ENCODE peak calls at places on chromosomes 12 and 14, in four cellular contexts. Z is fibroblast of lung, L is AG08395, O is GM10248. T is an unnamed sample.

GRCh38 chr14:31024577-31025334 is 693 bp upstream of the AP4S1 start:
- DNase-seq in Z (peak; percentile 41), L (peak; percentile 6), O (no peak), T (no peak)

GRCh38 chr12:57864382-57864781 is 17.9 kb upstream of the CTDSP2 start:
- DNase-seq in O (no peak), Z (peak; percentile 24), L (peak; percentile 67), T (no peak)

GRCh38 chr14:69812725-69813124 is 15.7 kb upstream of the SLC10A1 start:
- DNase-seq in L (no peak), Z (no peak), O (no peak), T (no peak)

GRCh38 chr12:72084061-72084460 is 145.4 kb downstream of the TPH2 start:
- DNase-seq in L (no peak), O (no peak), Z (no peak), T (no peak)

GRCh38 chr12:88801227-88802225 is 221.3 kb upstream of the KITLG start:
- DNase-seq in Z (no peak), O (no peak), L (no peak), T (no peak)

GRCh38 chr12:121789233-121789781 is 4.2 kb downstream of the RHOF start:
- DNase-seq in O (no peak), L (no peak), Z (no peak), T (no peak)

GRCh38 chr12:63206908-63207307 is 55.9 kb upstream of the AVPR1A start:
- DNase-seq in L (no peak), Z (no peak), O (no peak), T (no peak)

GRCh38 chr14:69711065-69711464 is 55.9 kb upstream of the SRSF5 start:
- DNase-seq in O (no peak), L (no peak), Z (no peak), T (no peak)

GRCh38 chr12:124921200-124922008 is 7.0 kb upstream of the UBC start:
- DNase-seq in O (peak; percentile 64), L (peak; percentile 30), Z (peak; percentile 56), T (peak; percentile 67)

GRCh38 chr14:91237219-91237618 is 7.3 kb downstream of the GPR68 start:
- DNase-seq in O (no peak), L (peak; percentile 91), Z (peak; percentile 95), T (no peak)

GRCh38 chr12:33248364-33248763 is 191.3 kb downstream of the SYT10 start:
- DNase-seq in L (no peak), Z (no peak), O (no peak), T (no peak)

GRCh38 chr12:3336606-3337311 is 154.2 kb upstream of the PRMT8 start:
- DNase-seq in L (no peak), Z (peak; percentile 62), O (no peak), T (no peak)

GRCh38 chr12:49026678-49027480 is 8.3 kb upstream of the PRKAG1 start:
- DNase-seq in L (no peak), Z (no peak), O (no peak), T (peak; percentile 21)

GRCh38 chr12:120457133-120457532 is 10.9 kb downstream of the GATC start:
- DNase-seq in O (no peak), Z (no peak), L (no peak), T (no peak)

GRCh38 chr14:87131879-87132278 is 861.1 kb downstream of the GALC start:
- DNase-seq in L (peak; percentile 23), O (no peak), Z (peak; percentile 89), T (no peak)

GRCh38 chr14:48140804-48141203 is 465.4 kb upstream of the MDGA2 start:
- DNase-seq in Z (peak; percentile 0), L (no peak), O (no peak), T (no peak)

GRCh38 chr12:63917864-63918742 is 73.6 kb downstream of the SRGAP1 start:
- DNase-seq in L (peak; percentile 76), O (no peak), Z (peak; percentile 95), T (no peak)

GRCh38 chr12:913919-914718 is 35.4 kb downstream of the RAD52 start:
- DNase-seq in Z (peak; percentile 96), L (peak; percentile 56), O (no peak), T (no peak)

GRCh38 chr12:50248406-50248805 is 34.9 kb downstream of the LIMA1 start:
- DNase-seq in Z (no peak), O (no peak), L (no peak), T (no peak)

GRCh38 chr14:44162197-44162596 is 344.9 kb downstream of the FSCB start:
- DNase-seq in O (no peak), L (no peak), Z (no peak), T (no peak)

GRCh38 chr12:68416826-68417225 is 84.7 kb upstream of the MDM1 start:
- DNase-seq in Z (peak; percentile 52), L (no peak), O (no peak), T (no peak)

GRCh38 chr12:8541591-8541990 is 886 bp upstream of the CLEC4E start:
- DNase-seq in O (no peak), L (no peak), Z (no peak), T (no peak)

GRCh38 chr12:79373896-79374499 is 316.8 kb downstream of the PAWR start:
- DNase-seq in Z (peak; percentile 22), L (peak; percentile 56), O (peak; percentile 17), T (peak; percentile 26)

GRCh38 chr12:96719671-96720362 is 187.2 kb upstream of the NEDD1 start:
- DNase-seq in L (peak; percentile 9), O (peak; percentile 60), Z (peak; percentile 18), T (peak; percentile 69)

GRCh38 chr14:81831128-81831815 is 297.6 kb upstream of the SEL1L start:
- DNase-seq in Z (no peak), L (no peak), O (no peak), T (no peak)

GRCh38 chr14:90642239-90642717 is 174.0 kb downstream of the TTC7B start:
- DNase-seq in O (no peak), L (no peak), Z (peak; percentile 73), T (no peak)

GRCh38 chr12:47882796-47883546 is 21.8 kb downstream of the VDR start:
- DNase-seq in L (no peak), Z (peak; percentile 28), O (peak; percentile 75), T (peak; percentile 75)

GRCh38 chr12:46459111-46459510 is 86.5 kb upstream of the SLC38A2 start:
- DNase-seq in L (peak; percentile 26), O (no peak), Z (peak; percentile 90), T (no peak)

GRCh38 chr12:113231275-113232231 is 10.3 kb downstream of the TPCN1 start:
- DNase-seq in L (no peak), O (no peak), Z (peak; percentile 97), T (no peak)

GRCh38 chr14:104694991-104695659 is 5.7 kb downstream of the INF2 start:
- DNase-seq in Z (peak; percentile 56), O (no peak), L (no peak), T (no peak)

GRCh38 chr14:35121026-35121886 is 534 bp downstream of the PPP2R3C start:
- DNase-seq in O (no peak), L (no peak), Z (peak; percentile 32), T (peak; percentile 16)

GRCh38 chr12:104064031-104064841 is at the start of gene HCFC2:
- DNase-seq in L (peak; percentile 98), Z (peak; percentile 86), O (peak; percentile 99), T (peak; percentile 99)